ENCODE peak calls at places on chromosomes 13 and 19, in ten cellular contexts. P is IMR-90, J is fibroblast of pulmonary artery, T is fibroblast of mammary gland, L is kidney, S is AG10803, R is natural killer cell, X is uterus, E is HFFc6, H is retinal pigment epithelial cell. A is an unnamed sample.

GRCh38 chr13:60226507-60226906 is 62.8 kb upstream of the DIAPH3 start:
- DNase-seq in E (peak; percentile 49), P (peak; percentile 47), S (peak; percentile 45), L (no peak), J (peak; percentile 48), R (no peak), T (peak; percentile 35), H (peak; percentile 2), X (no peak), A (no peak)

GRCh38 chr19:17950310-17951150 is 16.4 kb upstream of the KCNN1 start:
- DNase-seq in T (no peak), R (peak; percentile 80), J (no peak), P (no peak), H (no peak), S (no peak), X (no peak), L (no peak), E (no peak), A (no peak)

GRCh38 chr13:81017525-81018152 is 676.7 kb upstream of the SPRY2 start:
- DNase-seq in J (peak; percentile 81), H (no peak), T (peak; percentile 67), S (peak; percentile 34), L (no peak), X (no peak), R (no peak), E (peak; percentile 30), P (peak; percentile 25), A (no peak)

GRCh38 chr13:31209172-31209818 is 9.5 kb downstream of the B3GLCT start:
- DNase-seq in X (peak; percentile 70), L (no peak), H (peak; percentile 82), E (no peak), S (peak; percentile 58), R (no peak), P (peak; percentile 36), J (peak; percentile 67), T (peak; percentile 48), A (no peak)

GRCh38 chr13:113918981-113919646 is 54.8 kb downstream of the C13orf46 start:
- DNase-seq in P (no peak), E (no peak), L (no peak), T (no peak), H (no peak), J (no peak), R (no peak), X (no peak), S (peak; percentile 42), A (peak; percentile 81)

GRCh38 chr13:102392810-102393209 is 9.0 kb downstream of the FGF14 start:
- DNase-seq in L (no peak), H (no peak), S (no peak), P (no peak), X (no peak), E (no peak), R (no peak), T (peak; percentile 43), J (no peak), A (no peak)

GRCh38 chr13:21579754-21580316 is 24.1 kb downstream of the MICU2 start:
- DNase-seq in H (no peak), T (no peak), L (no peak), S (no peak), E (no peak), R (no peak), J (no peak), X (no peak), P (no peak), A (no peak)

GRCh38 chr19:18768997-18769891 is 21.9 kb downstream of the COMP start:
- DNase-seq in P (no peak), R (no peak), X (no peak), T (no peak), J (no peak), E (no peak), L (peak; percentile 89), H (no peak), S (no peak), A (no peak)

GRCh38 chr13:44181938-44182337 is 191.7 kb upstream of the SERP2 start:
- DNase-seq in X (no peak), P (no peak), L (no peak), S (no peak), H (no peak), J (no peak), E (no peak), R (no peak), T (no peak), A (no peak)

GRCh38 chr19:29598036-29598435 is 8.0 kb upstream of the POP4 start:
- DNase-seq in E (no peak), X (no peak), S (no peak), L (no peak), R (no peak), P (no peak), H (no peak), T (no peak), J (no peak), A (no peak)

GRCh38 chr19:29593869-29594268 is 12.2 kb upstream of the POP4 start:
- DNase-seq in J (no peak), X (no peak), H (no peak), L (no peak), S (no peak), T (no peak), P (no peak), E (no peak), R (no peak), A (no peak)

GRCh38 chr19:29596080-29596479 is 10.0 kb upstream of the POP4 start:
- DNase-seq in T (no peak), L (no peak), J (no peak), R (no peak), H (no peak), E (no peak), S (no peak), X (no peak), P (no peak), A (no peak)

GRCh38 chr19:29598496-29598895 is 7.6 kb upstream of the POP4 start:
- DNase-seq in P (no peak), E (no peak), H (no peak), S (no peak), L (no peak), X (no peak), T (no peak), J (no peak), R (no peak), A (no peak)

DNA sequence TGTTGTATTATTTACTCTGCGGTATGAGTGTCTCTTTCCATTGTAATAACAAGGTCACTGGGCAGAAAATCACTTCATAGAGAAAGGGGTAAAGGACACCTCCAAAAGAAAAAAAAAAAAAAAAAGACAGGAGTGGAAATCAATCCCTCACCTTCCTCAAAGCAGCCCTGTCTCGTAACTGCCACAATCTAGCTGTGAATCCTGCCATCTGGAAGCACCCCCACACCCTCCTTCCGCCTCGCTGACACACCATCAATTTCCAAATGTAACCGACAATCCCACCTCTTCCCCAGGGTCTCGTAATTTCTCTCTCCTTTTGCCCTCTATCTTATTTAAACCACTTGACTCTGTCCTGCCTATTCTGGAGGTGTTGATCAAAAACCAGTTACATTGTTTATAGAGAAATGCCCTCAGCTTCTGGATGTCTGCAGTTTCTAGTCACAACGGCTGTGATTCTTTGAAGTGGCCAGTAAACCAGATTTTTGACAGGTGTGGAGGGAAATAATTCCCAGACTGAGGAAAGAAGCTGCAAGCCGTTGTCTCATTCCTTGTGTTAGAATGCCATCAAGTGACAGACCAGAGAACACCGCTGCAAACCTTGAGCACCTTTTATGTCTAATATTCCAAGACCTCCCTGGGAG is 9.1 kb upstream of the POP4 start:
- DNase-seq in T (peak; percentile 42), R (no peak), J (peak; percentile 52), L (no peak), H (no peak), S (peak; percentile 21), X (no peak), P (peak; percentile 40), E (peak; percentile 24), A (no peak)
- TF ChIP-seq CTCF in T (peak; percentile 38), R (no peak), J (peak; percentile 32), L (peak; percentile 13), H (peak; percentile 33), S (peak; percentile 45), X (no peak), P (peak; percentile 47), E (peak; percentile 64), A (peak; percentile 38)

DNA sequence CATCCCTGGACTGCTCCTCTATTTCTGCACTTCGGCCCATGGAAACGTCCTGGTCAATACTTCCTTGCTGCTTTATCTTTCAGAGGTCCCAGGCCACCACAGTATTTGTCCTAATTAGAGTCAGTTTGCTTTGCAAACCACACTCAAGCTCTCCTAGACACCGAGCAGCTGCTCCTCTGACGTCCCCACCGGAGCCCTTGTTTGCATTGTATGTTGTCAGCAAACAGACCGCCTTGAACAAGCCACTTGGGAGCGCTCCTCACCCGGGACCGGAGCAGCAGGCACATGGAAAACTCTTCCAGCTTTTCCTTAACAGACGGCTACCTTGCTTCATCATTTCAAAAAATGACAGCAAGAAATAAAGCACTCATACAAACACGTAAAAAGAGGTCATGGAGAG is 51.5 kb upstream of the GTF3A start:
- DNase-seq in H (no peak), P (peak; percentile 16), S (no peak), L (no peak), R (no peak), E (no peak), T (no peak), J (peak; percentile 18), X (no peak), A (no peak)
- TF ChIP-seq CTCF in H (no peak), P (no peak), S (no peak), L (no peak), R (no peak), E (no peak), T (no peak), J (no peak), X (no peak), A (no peak)

DNA sequence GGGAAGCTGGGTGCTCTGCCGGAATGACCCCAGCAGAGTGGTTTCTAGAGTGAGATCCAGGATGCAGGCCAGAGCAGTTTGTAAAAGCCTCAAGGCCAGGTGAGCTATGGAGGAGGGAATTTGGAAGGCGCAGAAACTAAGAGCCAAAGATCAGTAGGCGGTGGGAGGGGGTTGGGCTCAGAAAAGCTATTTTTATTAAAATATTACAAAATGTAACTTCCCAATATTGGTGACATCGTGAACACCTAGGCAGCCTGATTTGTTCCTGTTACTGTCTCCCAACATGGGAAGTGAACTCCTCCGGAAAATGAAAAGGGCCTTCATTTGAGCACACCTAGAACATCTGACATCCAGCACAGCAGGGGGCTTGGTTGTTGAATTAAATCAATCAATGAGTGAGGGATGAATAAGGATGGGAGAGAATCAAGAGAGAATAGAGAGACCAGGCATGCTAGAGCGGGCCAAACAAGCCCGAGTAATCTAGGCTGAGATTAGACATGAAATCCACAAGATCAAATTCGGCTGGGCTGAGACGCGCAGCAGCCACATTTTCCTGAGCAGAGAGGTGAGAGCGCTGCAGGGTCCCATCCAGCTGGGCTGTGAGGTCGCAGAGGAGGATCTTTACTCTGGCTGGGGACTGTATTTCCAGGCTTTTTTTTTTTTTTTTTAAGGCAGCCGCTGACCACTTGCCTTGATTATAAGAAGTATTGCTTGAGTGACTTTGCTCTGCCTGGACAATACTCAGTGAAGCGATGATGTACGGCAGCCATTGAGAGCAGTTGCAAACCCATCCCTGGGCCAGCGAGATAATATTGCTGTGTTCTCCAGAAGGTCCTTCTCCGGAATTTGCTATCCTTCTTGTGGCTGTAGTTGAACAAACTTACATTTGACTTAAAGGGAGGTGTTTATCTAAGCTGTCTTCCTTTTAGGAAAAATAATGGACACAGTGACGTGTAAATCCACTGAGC is 178.0 kb upstream of the KL start:
- DNase-seq in J (no peak), L (no peak), S (no peak), T (no peak), E (no peak), X (no peak), P (no peak), R (no peak), H (no peak), A (no peak)
- TF ChIP-seq CTCF in J (no peak), L (no peak), S (no peak), T (no peak), E (no peak), X (no peak), P (no peak), R (no peak), H (no peak), A (no peak)

GRCh38 chr13:46962286-46962941 is 65.6 kb upstream of the HTR2A start:
- DNase-seq in X (no peak), P (peak; percentile 73), S (peak; percentile 42), L (no peak), E (peak; percentile 28), T (peak; percentile 89), H (peak; percentile 20), J (peak; percentile 8), R (no peak), A (no peak)
- TF ChIP-seq CTCF in X (no peak), P (peak; percentile 32), S (peak; percentile 43), L (no peak), E (peak; percentile 65), T (peak; percentile 50), H (peak; percentile 63), J (peak; percentile 49), R (no peak), A (peak; percentile 35)